ENCODE peak calls at places on chromosomes 6 and 20, in ten cellular contexts. One of them, this sample, is unnamed.

GRCh38 chr6:31634131-31634530 is 13.6 kb downstream of the PRRC2A start:
- DNase-seq in caudate nucleus: no peak
- DNase-seq in GM19239: no peak
- DNase-seq in T1000: no peak
- DNase-seq in T-helper 1 cell: no peak
- DNase-seq in non-pigmented ciliary epithelial cell: no peak
- DNase-seq in neural crest cell: no peak
- DNase-seq in stimulated activated CD8-positive, alpha-beta memory T cell treated with anti-CD3 and anti-CD28 coated beads, Interleukin-2, amount 100 ng/mL, for 1 hour: no peak
- DNase-seq in GM03348: no peak
- DNase-seq in stimulated activated CD4-positive, alpha-beta T cell treated with anti-CD3 and anti-CD28 coated beads, Interleukin-1b, Interleukin-23, amount 100 ng/mL, for 24 hours: no peak
- DNase-seq in this sample: no peak

GRCh38 chr6:154721460-154721859 is 11.8 kb upstream of the SCAF8 start:
- DNase-seq in caudate nucleus: no peak
- DNase-seq in GM19239: no peak
- DNase-seq in T1000: peak; percentile 58
- DNase-seq in T-helper 1 cell: no peak
- DNase-seq in non-pigmented ciliary epithelial cell: peak; percentile 70
- DNase-seq in neural crest cell: no peak
- DNase-seq in stimulated activated CD8-positive, alpha-beta memory T cell treated with anti-CD3 and anti-CD28 coated beads, Interleukin-2, amount 100 ng/mL, for 1 hour: no peak
- DNase-seq in GM03348: no peak
- DNase-seq in stimulated activated CD4-positive, alpha-beta T cell treated with anti-CD3 and anti-CD28 coated beads, Interleukin-1b, Interleukin-23, amount 100 ng/mL, for 24 hours: no peak
- DNase-seq in this sample: no peak

GRCh38 chr6:157228421-157229218 is 94.7 kb downstream of the TMEM242 start:
- DNase-seq in caudate nucleus: peak; percentile 38
- DNase-seq in GM19239: no peak
- DNase-seq in T1000: no peak
- DNase-seq in T-helper 1 cell: no peak
- DNase-seq in non-pigmented ciliary epithelial cell: no peak
- DNase-seq in neural crest cell: no peak
- DNase-seq in stimulated activated CD8-positive, alpha-beta memory T cell treated with anti-CD3 and anti-CD28 coated beads, Interleukin-2, amount 100 ng/mL, for 1 hour: no peak
- DNase-seq in GM03348: no peak
- DNase-seq in stimulated activated CD4-positive, alpha-beta T cell treated with anti-CD3 and anti-CD28 coated beads, Interleukin-1b, Interleukin-23, amount 100 ng/mL, for 24 hours: no peak
- DNase-seq in this sample: no peak

GRCh38 chr20:34938466-34939163 is 17.0 kb downstream of the GSS start:
- DNase-seq in caudate nucleus: no peak
- DNase-seq in GM19239: no peak
- DNase-seq in T1000: no peak
- DNase-seq in T-helper 1 cell: no peak
- DNase-seq in non-pigmented ciliary epithelial cell: no peak
- DNase-seq in neural crest cell: no peak
- DNase-seq in stimulated activated CD8-positive, alpha-beta memory T cell treated with anti-CD3 and anti-CD28 coated beads, Interleukin-2, amount 100 ng/mL, for 1 hour: no peak
- DNase-seq in GM03348: no peak
- DNase-seq in stimulated activated CD4-positive, alpha-beta T cell treated with anti-CD3 and anti-CD28 coated beads, Interleukin-1b, Interleukin-23, amount 100 ng/mL, for 24 hours: no peak
- DNase-seq in this sample: no peak

GRCh38 chr6:116419069-116419468 is 42.1 kb upstream of the CALHM6 start:
- DNase-seq in caudate nucleus: no peak
- DNase-seq in GM19239: no peak
- DNase-seq in T1000: no peak
- DNase-seq in T-helper 1 cell: no peak
- DNase-seq in non-pigmented ciliary epithelial cell: no peak
- DNase-seq in neural crest cell: no peak
- DNase-seq in stimulated activated CD8-positive, alpha-beta memory T cell treated with anti-CD3 and anti-CD28 coated beads, Interleukin-2, amount 100 ng/mL, for 1 hour: no peak
- DNase-seq in GM03348: no peak
- DNase-seq in stimulated activated CD4-positive, alpha-beta T cell treated with anti-CD3 and anti-CD28 coated beads, Interleukin-1b, Interleukin-23, amount 100 ng/mL, for 24 hours: no peak
- DNase-seq in this sample: no peak

GRCh38 chr6:144647406-144647964 is 362.4 kb downstream of the UTRN start:
- DNase-seq in caudate nucleus: no peak
- DNase-seq in GM19239: no peak
- DNase-seq in T1000: no peak
- DNase-seq in T-helper 1 cell: no peak
- DNase-seq in non-pigmented ciliary epithelial cell: no peak
- DNase-seq in neural crest cell: no peak
- DNase-seq in stimulated activated CD8-positive, alpha-beta memory T cell treated with anti-CD3 and anti-CD28 coated beads, Interleukin-2, amount 100 ng/mL, for 1 hour: no peak
- DNase-seq in GM03348: no peak
- DNase-seq in stimulated activated CD4-positive, alpha-beta T cell treated with anti-CD3 and anti-CD28 coated beads, Interleukin-1b, Interleukin-23, amount 100 ng/mL, for 24 hours: no peak
- DNase-seq in this sample: peak; percentile 74

GRCh38 chr20:22691369-22692118 is 107.2 kb upstream of the FOXA2 start:
- DNase-seq in caudate nucleus: peak; percentile 65
- DNase-seq in GM19239: peak; percentile 43
- DNase-seq in T1000: peak; percentile 44
- DNase-seq in T-helper 1 cell: no peak
- DNase-seq in non-pigmented ciliary epithelial cell: peak; percentile 14
- DNase-seq in neural crest cell: peak; percentile 74
- DNase-seq in stimulated activated CD8-positive, alpha-beta memory T cell treated with anti-CD3 and anti-CD28 coated beads, Interleukin-2, amount 100 ng/mL, for 1 hour: no peak
- DNase-seq in GM03348: peak; percentile 93
- DNase-seq in stimulated activated CD4-positive, alpha-beta T cell treated with anti-CD3 and anti-CD28 coated beads, Interleukin-1b, Interleukin-23, amount 100 ng/mL, for 24 hours: peak; percentile 6
- DNase-seq in this sample: peak; percentile 46

GRCh38 chr6:157596461-157596860 is 215.5 kb downstream of the ZDHHC14 start:
- DNase-seq in caudate nucleus: no peak
- DNase-seq in GM19239: no peak
- DNase-seq in T1000: no peak
- DNase-seq in T-helper 1 cell: no peak
- DNase-seq in non-pigmented ciliary epithelial cell: no peak
- DNase-seq in neural crest cell: no peak
- DNase-seq in stimulated activated CD8-positive, alpha-beta memory T cell treated with anti-CD3 and anti-CD28 coated beads, Interleukin-2, amount 100 ng/mL, for 1 hour: no peak
- DNase-seq in GM03348: no peak
- DNase-seq in stimulated activated CD4-positive, alpha-beta T cell treated with anti-CD3 and anti-CD28 coated beads, Interleukin-1b, Interleukin-23, amount 100 ng/mL, for 24 hours: no peak
- DNase-seq in this sample: no peak

GRCh38 chr6:166330612-166331011 is 11.7 kb downstream of the SFT2D1 start:
- DNase-seq in caudate nucleus: peak; percentile 75
- DNase-seq in GM19239: no peak
- DNase-seq in T1000: no peak
- DNase-seq in T-helper 1 cell: no peak
- DNase-seq in non-pigmented ciliary epithelial cell: no peak
- DNase-seq in neural crest cell: peak; percentile 36
- DNase-seq in stimulated activated CD8-positive, alpha-beta memory T cell treated with anti-CD3 and anti-CD28 coated beads, Interleukin-2, amount 100 ng/mL, for 1 hour: no peak
- DNase-seq in GM03348: no peak
- DNase-seq in stimulated activated CD4-positive, alpha-beta T cell treated with anti-CD3 and anti-CD28 coated beads, Interleukin-1b, Interleukin-23, amount 100 ng/mL, for 24 hours: no peak
- DNase-seq in this sample: peak; percentile 70

GRCh38 chr6:2528156-2528555 is 222.6 kb downstream of the MYLK4 start:
- DNase-seq in caudate nucleus: no peak
- DNase-seq in GM19239: no peak
- DNase-seq in T1000: no peak
- DNase-seq in T-helper 1 cell: no peak
- DNase-seq in non-pigmented ciliary epithelial cell: no peak
- DNase-seq in neural crest cell: no peak
- DNase-seq in stimulated activated CD8-positive, alpha-beta memory T cell treated with anti-CD3 and anti-CD28 coated beads, Interleukin-2, amount 100 ng/mL, for 1 hour: no peak
- DNase-seq in GM03348: no peak
- DNase-seq in stimulated activated CD4-positive, alpha-beta T cell treated with anti-CD3 and anti-CD28 coated beads, Interleukin-1b, Interleukin-23, amount 100 ng/mL, for 24 hours: no peak
- DNase-seq in this sample: no peak

GRCh38 chr6:136726837-136727557 is 65.3 kb downstream of the MAP3K5 start:
- DNase-seq in caudate nucleus: no peak
- DNase-seq in GM19239: no peak
- DNase-seq in T1000: no peak
- DNase-seq in T-helper 1 cell: no peak
- DNase-seq in non-pigmented ciliary epithelial cell: no peak
- DNase-seq in neural crest cell: no peak
- DNase-seq in stimulated activated CD8-positive, alpha-beta memory T cell treated with anti-CD3 and anti-CD28 coated beads, Interleukin-2, amount 100 ng/mL, for 1 hour: no peak
- DNase-seq in GM03348: no peak
- DNase-seq in stimulated activated CD4-positive, alpha-beta T cell treated with anti-CD3 and anti-CD28 coated beads, Interleukin-1b, Interleukin-23, amount 100 ng/mL, for 24 hours: no peak
- DNase-seq in this sample: no peak

GRCh38 chr20:25706793-25707192 is 10.1 kb upstream of the ZNF337 start:
- DNase-seq in caudate nucleus: no peak
- DNase-seq in GM19239: no peak
- DNase-seq in T1000: no peak
- DNase-seq in T-helper 1 cell: no peak
- DNase-seq in non-pigmented ciliary epithelial cell: no peak
- DNase-seq in neural crest cell: no peak
- DNase-seq in stimulated activated CD8-positive, alpha-beta memory T cell treated with anti-CD3 and anti-CD28 coated beads, Interleukin-2, amount 100 ng/mL, for 1 hour: no peak
- DNase-seq in GM03348: no peak
- DNase-seq in stimulated activated CD4-positive, alpha-beta T cell treated with anti-CD3 and anti-CD28 coated beads, Interleukin-1b, Interleukin-23, amount 100 ng/mL, for 24 hours: no peak
- DNase-seq in this sample: no peak

This sample was measured in HAP-1.